ENCODE peak calls at places on chromosome 2, in eight cellular contexts. A, L, C, V, N, R, H and X are unnamed samples.
A peak's percentile ranks its signal among the peaks of the same experiment; 100 is the strongest.

GRCh38 chr2:160305081-160305750 is 105.1 kb upstream of the ITGB6 start:
- DNase-seq in A (no peak), L (no peak), C (no peak), V (peak; percentile 79), N (no peak), R (no peak), H (no peak), X (no peak)

GRCh38 chr2:82740527-82740926 is 1718.6 kb downstream of the SUCLG1 start:
- DNase-seq in A (no peak), L (no peak), C (no peak), V (no peak), N (no peak), R (no peak), H (no peak), X (no peak)

GRCh38 chr2:238107525-238108422 is 7.6 kb downstream of the ESPNL start:
- DNase-seq in A (peak; percentile 9), L (peak; percentile 7), C (peak; percentile 70), V (no peak), N (no peak), R (peak; percentile 90), H (no peak), X (peak; percentile 53)

GRCh38 chr2:113370478-113371091 is 66.9 kb upstream of the ZNG1B start:
- DNase-seq in A (peak; percentile 43), L (peak; percentile 84), C (peak; percentile 75), V (peak; percentile 44), N (peak; percentile 34), R (no peak), H (peak; percentile 71), X (peak; percentile 69)

GRCh38 chr2:129192117-129192516 is 787.3 kb upstream of the RAB6C start:
- DNase-seq in A (no peak), L (no peak), C (no peak), V (no peak), N (no peak), R (no peak), H (no peak), X (no peak)

GRCh38 chr2:176582990-176583481 is 313.8 kb downstream of the MTX2 start:
- DNase-seq in A (no peak), L (peak; percentile 60), C (no peak), V (peak; percentile 98), N (peak; percentile 82), R (no peak), H (no peak), X (no peak)

GRCh38 chr2:208937521-208937920 is 486.3 kb upstream of the MAP2 start:
- DNase-seq in A (no peak), L (no peak), C (no peak), V (no peak), N (no peak), R (no peak), H (no peak), X (no peak)

GRCh38 chr2:1848599-1848995 is 104.3 kb upstream of the PXDN start:
- DNase-seq in A (no peak), L (no peak), C (no peak), V (no peak), N (no peak), R (no peak), H (no peak), X (no peak)

GRCh38 chr2:172431993-172432392 is 4.6 kb downstream of the ITGA6 start:
- DNase-seq in A (no peak), L (no peak), C (no peak), V (no peak), N (no peak), R (no peak), H (no peak), X (no peak)

GRCh38 chr2:216698291-216698690 is 2.9 kb upstream of the IGFBP5 start:
- DNase-seq in A (no peak), L (no peak), C (no peak), V (no peak), N (no peak), R (no peak), H (no peak), X (no peak)

GRCh38 chr2:64609229-64609994 is 44.3 kb downstream of the SERTAD2 start:
- DNase-seq in A (peak; percentile 66), L (peak; percentile 89), C (peak; percentile 74), V (no peak), N (no peak), R (peak; percentile 96), H (peak; percentile 50), X (peak; percentile 56)

GRCh38 chr2:221374234-221374633 is 197.9 kb downstream of the EPHA4 start:
- DNase-seq in A (no peak), L (no peak), C (no peak), V (no peak), N (no peak), R (no peak), H (no peak), X (no peak)

GRCh38 chr2:221371347-221371746 is 200.8 kb downstream of the EPHA4 start:
- DNase-seq in A (no peak), L (no peak), C (no peak), V (no peak), N (no peak), R (no peak), H (no peak), X (no peak)

GRCh38 chr2:221370942-221371221 is 201.2 kb downstream of the EPHA4 start:
- DNase-seq in A (no peak), L (no peak), C (no peak), V (no peak), N (no peak), R (no peak), H (no peak), X (no peak)

GRCh38 chr2:221370076-221370941 is 201.8 kb downstream of the EPHA4 start:
- DNase-seq in A (no peak), L (no peak), C (no peak), V (no peak), N (no peak), R (no peak), H (no peak), X (no peak)

DNA sequence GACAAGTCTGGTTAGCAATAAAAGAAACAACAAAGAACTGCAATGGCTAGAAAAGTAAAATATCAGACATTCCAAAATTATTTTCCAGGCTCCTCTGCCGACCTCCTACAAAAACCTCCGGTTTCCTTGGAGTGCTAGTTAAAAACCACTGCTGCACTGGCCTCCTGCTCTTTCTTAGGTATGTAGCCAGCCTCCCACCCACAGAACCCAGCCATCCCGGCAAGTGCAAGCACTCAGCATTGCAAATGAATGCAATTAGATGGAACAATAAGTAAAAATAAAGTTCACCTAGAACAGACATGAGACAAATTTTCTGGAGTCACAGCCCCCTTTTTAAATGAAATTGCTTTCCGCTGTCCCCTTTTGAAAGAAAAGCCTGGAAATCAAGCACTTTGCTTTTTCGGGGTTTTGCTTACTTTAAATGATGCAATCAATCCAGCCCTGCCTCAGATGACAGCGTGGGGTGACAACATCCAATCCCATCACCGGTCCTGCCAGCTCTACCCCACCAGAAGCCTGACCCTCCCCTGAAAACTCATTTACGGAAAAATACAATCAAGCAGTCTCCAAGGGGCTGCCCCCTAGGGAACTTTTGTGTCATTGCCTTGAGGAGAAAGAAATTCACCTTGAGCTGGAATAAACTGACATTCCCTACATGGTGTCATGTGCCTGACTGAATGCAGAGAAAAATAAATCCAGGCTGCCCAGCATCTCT is 199.8 kb downstream of the EPHA4 start:
- DNase-seq in A (no peak), L (no peak), C (no peak), V (peak; percentile 18), N (no peak), R (no peak), H (no peak), X (no peak)
- TF ChIP-seq CTCF in A (no peak), L (peak; percentile 29), C (no peak), V (no peak), N (no peak), R (no peak), H (no peak), X (no peak)

GRCh38 chr2:219524817-219525216 is 10.5 kb downstream of the ASIC4 start:
- DNase-seq in A (no peak), L (no peak), C (no peak), V (no peak), N (no peak), R (no peak), H (no peak), X (no peak)

GRCh38 chr2:219527472-219527871 is 13.2 kb downstream of the ASIC4 start:
- DNase-seq in A (no peak), L (no peak), C (no peak), V (no peak), N (no peak), R (no peak), H (no peak), X (no peak)

GRCh38 chr2:219527076-219527394 is 12.8 kb downstream of the ASIC4 start:
- DNase-seq in A (no peak), L (no peak), C (no peak), V (no peak), N (no peak), R (no peak), H (no peak), X (no peak)

GRCh38 chr2:219525533-219526232 is 11.4 kb downstream of the ASIC4 start:
- DNase-seq in A (no peak), L (peak; percentile 64), C (no peak), V (no peak), N (no peak), R (no peak), H (no peak), X (no peak)

GRCh38 chr2:219526320-219527075 is 12.2 kb downstream of the ASIC4 start:
- DNase-seq in A (no peak), L (no peak), C (no peak), V (no peak), N (no peak), R (peak; percentile 72), H (no peak), X (no peak)
- TF ChIP-seq CTCF in A (no peak), L (no peak), C (no peak), V (no peak), N (no peak), R (no peak), H (no peak), X (no peak)

GRCh38 chr2:182767578-182767977 is 51.5 kb downstream of the DNAJC10 start:
- DNase-seq in A (no peak), L (peak; percentile 37), C (no peak), V (peak; percentile 28), N (no peak), R (no peak), H (no peak), X (no peak)

GRCh38 chr2:182761903-182762302 is 45.8 kb downstream of the DNAJC10 start:
- DNase-seq in A (no peak), L (no peak), C (no peak), V (peak; percentile 43), N (no peak), R (no peak), H (no peak), X (no peak)

GRCh38 chr2:182766626-182767025 is 50.6 kb downstream of the DNAJC10 start:
- DNase-seq in A (no peak), L (no peak), C (no peak), V (no peak), N (no peak), R (no peak), H (no peak), X (no peak)

GRCh38 chr2:182758379-182758778 is 42.3 kb downstream of the DNAJC10 start:
- DNase-seq in A (no peak), L (no peak), C (no peak), V (no peak), N (no peak), R (no peak), H (no peak), X (no peak)

GRCh38 chr2:182763311-182763912 is 47.4 kb downstream of the DNAJC10 start:
- DNase-seq in A (no peak), L (peak; percentile 68), C (no peak), V (peak; percentile 51), N (no peak), R (no peak), H (no peak), X (no peak)
- TF ChIP-seq CTCF in A (peak; percentile 54), L (peak; percentile 56), C (peak; percentile 61), V (peak; percentile 70), N (peak; percentile 47), R (peak; percentile 53), H (peak; percentile 11), X (peak; percentile 20)

GRCh38 chr2:235055891-235056516 is 104.2 kb downstream of the SH3BP4 start:
- DNase-seq in A (no peak), L (peak; percentile 61), C (no peak), V (no peak), N (no peak), R (no peak), H (peak; percentile 41), X (no peak)
- TF ChIP-seq CTCF in A (peak; percentile 61), L (peak; percentile 47), C (peak; percentile 62), V (peak; percentile 35), N (peak; percentile 27), R (peak; percentile 36), H (peak; percentile 9), X (peak; percentile 62)